ENCODE peak calls at places on chromosomes 16 and 17, in six cellular contexts. Z is epithelial cell of proximal tubule, P is fibroblast of mammary gland, F is A549, K is upper lobe of right lung, J is brain microvascular endothelial cell. S is an unnamed sample.

GRCh38 chr16:89111263-89111662 is 17.6 kb downstream of the ACSF3 start:
- DNase-seq in Z (no peak), P (no peak), F (no peak), K (peak), J (no peak), S (no peak)

GRCh38 chr16:22255335-22255734 is 41.9 kb upstream of the POLR3E start:
- DNase-seq in Z (no peak), P (no peak), F (peak), K (no peak), J (no peak), S (no peak)

GRCh38 chr16:88850531-88851199 is 6.1 kb downstream of the GALNS start:
- DNase-seq in Z (no peak), P (no peak), F (no peak), K (no peak), J (no peak), S (no peak)

GRCh38 chr17:20955437-20956323 is 87.1 kb downstream of the USP22 start:
- DNase-seq in Z (peak), P (peak), F (no peak), K (no peak), J (peak), S (peak)

GRCh38 chr16:17836868-17837602 is 366.3 kb upstream of the XYLT1 start:
- DNase-seq in Z (no peak), P (peak), F (peak), K (no peak), J (peak), S (peak)

GRCh38 chr17:70074236-70074830 is 692 bp upstream of the KCNJ16 start:
- DNase-seq in Z (peak), P (no peak), F (no peak), K (no peak), J (no peak), S (no peak)

GRCh38 chr16:14669776-14670175 is 24.3 kb downstream of the PLA2G10 start:
- DNase-seq in Z (no peak), P (no peak), F (peak), K (peak), J (no peak), S (no peak)

GRCh38 chr17:1455291-1455747 is 713 bp downstream of the CRK start:
- DNase-seq in Z (no peak), P (peak), F (peak), K (peak), J (peak), S (no peak)

GRCh38 chr17:58320570-58321323 is 7.8 kb downstream of the TSPOAP1 start:
- DNase-seq in Z (no peak), P (no peak), F (no peak), K (peak), J (no peak), S (no peak)

GRCh38 chr16:87464691-87465300 is 28.0 kb downstream of the ZCCHC14 start:
- DNase-seq in Z (peak), P (peak), F (no peak), K (peak), J (peak), S (peak)

GRCh38 chr17:79168486-79169055 is 93.9 kb downstream of the ENGASE start:
- DNase-seq in Z (no peak), P (no peak), F (no peak), K (no peak), J (no peak), S (no peak)

GRCh38 chr17:59825533-59826316 is 67.0 kb downstream of the TUBD1 start:
- DNase-seq in Z (no peak), P (peak), F (peak), K (no peak), J (peak), S (peak)

GRCh38 chr17:76524598-76525512 is 12.7 kb downstream of the CYGB start:
- DNase-seq in Z (no peak), P (peak), F (peak), K (no peak), J (no peak), S (peak)

GRCh38 chr17:55749985-55750384 is 866 bp upstream of the PCTP start:
- DNase-seq in Z (no peak), P (no peak), F (no peak), K (no peak), J (no peak), S (no peak)

GRCh38 chr16:68756250-68757051 is 19.4 kb downstream of the CDH1 start:
- DNase-seq in Z (no peak), P (no peak), F (peak), K (peak), J (no peak), S (no peak)

GRCh38 chr16:56314244-56314850 is 111.0 kb downstream of the AMFR start:
- DNase-seq in Z (no peak), P (no peak), F (no peak), K (no peak), J (no peak), S (no peak)

GRCh38 chr17:74541176-74542111 is 4.5 kb downstream of the CD300C start:
- DNase-seq in Z (no peak), P (no peak), F (no peak), K (peak), J (no peak), S (no peak)

GRCh38 chr17:61484174-61484573 is 32.0 kb downstream of the TBX4 start:
- DNase-seq in Z (no peak), P (no peak), F (no peak), K (no peak), J (no peak), S (no peak)

GRCh38 chr17:43030137-43030767 is 5.2 kb downstream of the RND2 start:
- DNase-seq in Z (no peak), P (no peak), F (no peak), K (no peak), J (no peak), S (no peak)

GRCh38 chr16:2713985-2714774 is 5.8 kb downstream of the PRSS27 start:
- DNase-seq in Z (no peak), P (no peak), F (no peak), K (no peak), J (no peak), S (no peak)

GRCh38 chr17:63140255-63140654 is 174.2 kb downstream of the TANC2 start:
- DNase-seq in Z (no peak), P (peak), F (no peak), K (no peak), J (peak), S (no peak)

GRCh38 chr16:55734665-55735064 is 78.9 kb downstream of the SLC6A2 start:
- DNase-seq in Z (no peak), P (no peak), F (peak), K (no peak), J (no peak), S (no peak)

GRCh38 chr17:51000835-51001638 is 119.6 kb downstream of the SPAG9 start:
- DNase-seq in Z (peak), P (peak), F (peak), K (no peak), J (peak), S (peak)

GRCh38 chr16:68517606-68518161 is 21.4 kb upstream of the ZFP90 start:
- DNase-seq in Z (no peak), P (no peak), F (no peak), K (no peak), J (no peak), S (no peak)

GRCh38 chr16:61050547-61050946 is 985.7 kb downstream of the CDH8 start:
- DNase-seq in Z (no peak), P (no peak), F (no peak), K (peak), J (no peak), S (no peak)

GRCh38 chr17:75832164-75832651 is 12.0 kb downstream of the UNC13D start:
- DNase-seq in Z (no peak), P (peak), F (no peak), K (peak), J (peak), S (no peak)

GRCh38 chr17:27630607-27631408 is at the start of gene LGALS9:
- DNase-seq in Z (no peak), P (no peak), F (no peak), K (no peak), J (peak), S (no peak)

GRCh38 chr17:44848961-44849489 is 1.3 kb downstream of the HIGD1B start:
- DNase-seq in Z (no peak), P (no peak), F (no peak), K (no peak), J (no peak), S (no peak)

GRCh38 chr16:81462683-81463082 is 18.1 kb downstream of the CMIP start:
- DNase-seq in Z (no peak), P (no peak), F (no peak), K (no peak), J (no peak), S (no peak)

GRCh38 chr17:45135192-45135977 is at the start of gene ACBD4:
- DNase-seq in Z (peak), P (peak), F (peak), K (peak), J (peak), S (peak)

GRCh38 chr17:68509151-68510057 is 2.8 kb upstream of the PRKAR1A start:
- DNase-seq in Z (no peak), P (no peak), F (no peak), K (peak), J (no peak), S (no peak)

GRCh38 chr16:88534731-88535141 is 35.5 kb upstream of the ZC3H18 start:
- DNase-seq in Z (no peak), P (peak), F (peak), K (peak), J (peak), S (no peak)

GRCh38 chr16:12062343-12063003 is 85.9 kb downstream of the SNX29 start:
- DNase-seq in Z (peak), P (peak), F (no peak), K (peak), J (peak), S (peak)

GRCh38 chr16:11612110-11612981 is 25.6 kb upstream of the LITAF start:
- DNase-seq in Z (peak), P (no peak), F (peak), K (peak), J (no peak), S (no peak)

GRCh38 chr17:48051278-48051677 is 3.1 kb downstream of the NFE2L1 start:
- DNase-seq in Z (no peak), P (no peak), F (no peak), K (no peak), J (no peak), S (no peak)

GRCh38 chr17:48053758-48054237 is 5.6 kb downstream of the NFE2L1 start:
- DNase-seq in Z (no peak), P (no peak), F (no peak), K (no peak), J (no peak), S (no peak)

GRCh38 chr17:48054238-48055185 is 6.4 kb downstream of the NFE2L1 start:
- DNase-seq in Z (no peak), P (peak), F (no peak), K (peak), J (no peak), S (peak)

GRCh38 chr17:48051706-48052486 is 3.7 kb downstream of the NFE2L1 start:
- DNase-seq in Z (no peak), P (peak), F (peak), K (no peak), J (peak), S (peak)

GRCh38 chr17:48052956-48053757 is 5.0 kb downstream of the NFE2L1 start:
- DNase-seq in Z (no peak), P (peak), F (no peak), K (peak), J (no peak), S (no peak)
- H3K4me3 ChIP-seq in Z (peak), P (no peak), F (peak), K (peak), J (no peak), S (peak)

GRCh38 chr16:70680495-70681381 is 5.1 kb downstream of the MTSS2 start:
- DNase-seq in Z (no peak), P (no peak), F (no peak), K (no peak), J (no peak), S (no peak)
- H3K4me3 ChIP-seq in Z (no peak), P (no peak), F (no peak), K (peak), J (no peak), S (no peak)

DNA sequence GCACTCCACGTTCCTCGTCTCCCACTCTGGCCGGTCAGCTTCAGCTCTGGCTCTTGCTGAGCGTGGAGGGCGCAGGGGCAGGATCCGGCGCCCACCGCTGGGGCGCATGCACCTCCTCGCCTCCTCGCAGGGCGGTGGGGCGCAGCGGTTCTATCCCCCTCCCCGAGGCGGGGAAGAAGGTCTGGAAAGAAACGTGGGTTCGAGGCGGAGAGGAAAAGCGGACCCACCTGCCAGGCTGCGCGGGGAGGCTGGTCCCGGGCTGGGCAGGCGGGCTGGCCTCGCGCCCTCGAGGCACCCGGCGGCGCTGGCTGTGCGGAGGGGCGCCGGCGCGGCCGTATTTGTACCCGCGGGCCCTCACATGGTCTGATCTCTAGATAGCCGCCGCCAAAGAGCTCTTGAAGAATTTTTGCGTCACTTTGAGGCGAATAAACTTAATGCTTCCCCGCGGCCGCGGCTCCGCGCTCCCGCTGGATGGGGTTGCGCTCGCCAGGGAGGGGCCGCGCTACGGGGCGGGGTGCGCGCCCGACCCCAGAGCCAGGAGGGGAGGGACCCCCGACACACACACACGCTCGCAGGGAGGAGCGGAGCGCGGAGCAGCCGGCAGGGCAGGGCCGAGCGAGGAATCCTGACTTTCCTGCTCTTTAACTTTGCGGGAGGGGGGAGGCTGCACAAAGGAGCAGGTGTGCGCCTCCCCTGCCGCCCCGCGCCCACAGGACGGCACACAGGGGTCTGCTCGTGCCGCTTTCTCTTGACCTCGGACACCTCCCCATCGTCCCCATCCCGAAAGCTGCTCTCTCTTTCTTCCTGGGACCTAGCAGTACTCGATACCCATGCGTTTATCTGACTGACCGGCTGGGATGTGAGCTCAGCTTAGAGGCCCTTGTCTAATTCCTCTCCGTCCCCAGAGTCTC is at the start of gene SLC6A4:
- DNase-seq in Z (no peak), P (no peak), F (no peak), K (no peak), J (no peak), S (no peak)
- H3K4me3 ChIP-seq in Z (peak), P (peak), F (peak), K (peak), J (peak), S (peak)

DNA sequence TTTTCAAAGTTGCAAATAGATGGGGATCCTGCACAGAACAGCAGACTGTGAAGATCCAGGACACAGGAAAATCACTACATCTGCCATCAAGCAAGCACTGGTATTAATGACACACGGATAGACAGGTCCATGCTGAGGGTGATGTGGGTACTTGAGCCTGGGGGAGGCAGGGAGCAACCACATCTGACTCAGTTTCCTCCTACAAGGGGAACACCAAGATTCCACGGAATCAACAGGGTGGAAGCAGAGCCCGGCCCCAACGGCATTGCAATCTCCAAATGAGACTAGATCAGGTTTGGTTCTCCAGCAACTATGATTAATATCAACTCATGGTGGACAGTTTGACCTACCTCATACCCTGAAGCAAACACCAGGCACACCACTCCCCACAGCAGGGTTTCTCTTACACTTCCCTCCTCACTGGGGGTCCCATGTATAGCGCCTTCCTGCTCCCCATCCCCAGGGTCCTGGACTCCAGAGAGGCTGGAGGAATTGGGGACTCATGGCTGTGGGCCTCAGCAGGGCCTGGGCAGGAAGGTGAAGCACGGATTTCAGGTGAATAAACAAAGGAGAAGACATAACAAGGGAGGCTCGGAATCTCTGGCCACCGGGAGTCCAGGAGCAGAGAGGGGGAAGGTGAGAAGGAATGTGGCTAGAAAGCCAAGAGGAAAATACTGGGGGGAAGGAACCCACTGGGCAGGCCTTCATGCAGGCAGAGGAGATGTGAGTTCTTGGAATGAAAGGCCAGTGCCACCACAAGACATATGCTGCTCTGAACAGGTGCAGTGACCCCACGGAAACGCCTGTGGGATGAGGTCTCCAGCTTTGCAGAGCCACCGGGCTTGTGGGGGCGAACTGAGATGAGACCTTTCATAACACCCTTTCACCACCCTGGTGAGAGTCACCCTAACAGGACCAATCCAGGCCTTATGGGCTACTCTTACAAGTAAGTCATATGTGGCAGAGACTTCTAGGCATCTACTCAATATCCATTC is 29.5 kb upstream of the PIK3R6 start:
- DNase-seq in Z (no peak), P (no peak), F (no peak), K (no peak), J (no peak), S (no peak)
- H3K4me3 ChIP-seq in Z (no peak), P (no peak), F (no peak), K (no peak), J (no peak), S (no peak)

GRCh38 chr16:51577621-51578303 is 426.7 kb upstream of the SALL1 start:
- DNase-seq in Z (peak), P (peak), F (peak), K (no peak), J (no peak), S (no peak)
- H3K4me3 ChIP-seq in Z (no peak), P (no peak), F (no peak), K (no peak), J (no peak), S (no peak)